ENCODE peak calls at places on chromosomes 6 and 20, in nine cellular contexts. O is ovary; B is NCI-H774; T is mucosa of gallbladder; U is NCI-H1417; F is stimulated activated naive CD4-positive, alpha-beta T cell; Q is endodermal cell; R is stimulated activated CD4-positive, alpha-beta T cell treated with anti-CD3 and anti-CD28 coated beads, Interleukin-1b, Interleukin-23, amount 100 ng/mL, for 24 hours; E is T-helper 1 cell. P is an unnamed sample.

GRCh38 chr6:31158863-31159855 is 770 bp downstream of the TCF19 start:
- DNase-seq in O (no peak), B (no peak), T (no peak), U (peak), F (no peak), Q (peak), R (peak), E (no peak), P (no peak)

GRCh38 chr6:127516676-127517273 is 2.4 kb downstream of the MTCL3 start:
- DNase-seq in O (no peak), B (peak), T (no peak), U (peak), F (no peak), Q (peak), R (peak), E (no peak), P (peak)

GRCh38 chr6:138986578-138986977 is 1.5 kb downstream of the REPS1 start:
- DNase-seq in O (no peak), B (no peak), T (no peak), U (peak), F (no peak), Q (no peak), R (no peak), E (no peak), P (no peak)

GRCh38 chr6:16551466-16551865 is 209.8 kb downstream of the ATXN1 start:
- DNase-seq in O (no peak), B (no peak), T (no peak), U (no peak), F (no peak), Q (no peak), R (no peak), E (no peak), P (no peak)

GRCh38 chr20:12255571-12255970 is 337.9 kb downstream of the BTBD3 start:
- DNase-seq in O (no peak), B (no peak), T (no peak), U (no peak), F (no peak), Q (no peak), R (no peak), E (no peak), P (no peak)

GRCh38 chr6:136226674-136227377 is 23.3 kb downstream of the MTFR2 start:
- DNase-seq in O (no peak), B (no peak), T (no peak), U (no peak), F (no peak), Q (no peak), R (no peak), E (no peak), P (no peak)

GRCh38 chr6:82251942-82252341 is 4.4 kb upstream of the IBTK start:
- DNase-seq in O (no peak), B (peak), T (no peak), U (peak), F (no peak), Q (no peak), R (no peak), E (no peak), P (no peak)

GRCh38 chr6:43804550-43805223 is 34.7 kb downstream of the VEGFA start:
- DNase-seq in O (no peak), B (peak), T (peak), U (no peak), F (no peak), Q (no peak), R (no peak), E (no peak), P (no peak)

GRCh38 chr6:24699521-24700359 is 19.2 kb downstream of the C6orf62 start:
- DNase-seq in O (no peak), B (no peak), T (no peak), U (no peak), F (no peak), Q (no peak), R (no peak), E (no peak), P (no peak)

GRCh38 chr6:26196846-26197683 is 109.8 kb downstream of the HFE start:
- DNase-seq in O (peak), B (peak), T (peak), U (peak), F (peak), Q (peak), R (no peak), E (peak), P (peak)

GRCh38 chr6:50663806-50664205 is 49.5 kb upstream of the TFAP2D start:
- DNase-seq in O (no peak), B (no peak), T (no peak), U (no peak), F (no peak), Q (no peak), R (no peak), E (no peak), P (no peak)

GRCh38 chr20:48930035-48930434 is 8.5 kb downstream of the ARFGEF2 start:
- DNase-seq in O (no peak), B (no peak), T (no peak), U (no peak), F (no peak), Q (no peak), R (no peak), E (no peak), P (no peak)

GRCh38 chr20:56380375-56380774 is 11.6 kb downstream of the AURKA start:
- DNase-seq in O (no peak), B (no peak), T (no peak), U (no peak), F (no peak), Q (no peak), R (no peak), E (no peak), P (no peak)

GRCh38 chr6:50849016-50849748 is 30.5 kb downstream of the TFAP2B start:
- DNase-seq in O (no peak), B (no peak), T (no peak), U (peak), F (no peak), Q (peak), R (no peak), E (no peak), P (no peak)

GRCh38 chr6:135974416-135974815 is 122.9 kb downstream of the PDE7B start:
- DNase-seq in O (no peak), B (no peak), T (no peak), U (peak), F (no peak), Q (no peak), R (no peak), E (no peak), P (no peak)

GRCh38 chr6:159152014-159152413 is 17.2 kb upstream of the FNDC1 start:
- DNase-seq in O (no peak), B (no peak), T (no peak), U (no peak), F (no peak), Q (no peak), R (no peak), E (no peak), P (no peak)

GRCh38 chr6:54681987-54682386 is 164.6 kb upstream of the FAM83B start:
- DNase-seq in O (no peak), B (no peak), T (no peak), U (no peak), F (no peak), Q (no peak), R (no peak), E (no peak), P (no peak)

GRCh38 chr20:35757098-35757705 is 14.6 kb upstream of the PHF20 start:
- DNase-seq in O (no peak), B (no peak), T (no peak), U (peak), F (no peak), Q (no peak), R (no peak), E (no peak), P (no peak)

GRCh38 chr6:7053125-7053784 is 54.5 kb upstream of the RREB1 start:
- DNase-seq in O (no peak), B (no peak), T (no peak), U (no peak), F (no peak), Q (peak), R (no peak), E (no peak), P (no peak)

GRCh38 chr6:120363429-120363828 is 970.9 kb downstream of the TBC1D32 start:
- DNase-seq in O (no peak), B (no peak), T (no peak), U (no peak), F (no peak), Q (peak), R (no peak), E (no peak), P (no peak)

GRCh38 chr6:148556415-148556814 is 190.4 kb upstream of the UST start:
- DNase-seq in O (no peak), B (no peak), T (no peak), U (no peak), F (no peak), Q (no peak), R (no peak), E (no peak), P (no peak)

GRCh38 chr20:37463726-37464125 is 57.3 kb upstream of the NNAT start:
- DNase-seq in O (no peak), B (no peak), T (no peak), U (no peak), F (no peak), Q (no peak), R (no peak), E (no peak), P (no peak)

GRCh38 chr20:2470432-2471193 is at the start of gene SNRPB:
- DNase-seq in O (peak), B (peak), T (peak), U (peak), F (peak), Q (peak), R (peak), E (peak), P (peak)

GRCh38 chr6:64012351-64013060 is 376.9 kb downstream of the PHF3 start:
- DNase-seq in O (no peak), B (peak), T (peak), U (peak), F (no peak), Q (peak), R (no peak), E (no peak), P (no peak)

GRCh38 chr6:153106021-153106420 is 25.1 kb downstream of the RGS17 start:
- DNase-seq in O (no peak), B (no peak), T (no peak), U (no peak), F (no peak), Q (no peak), R (no peak), E (no peak), P (no peak)

GRCh38 chr6:157714153-157714490 is 108.9 kb upstream of the SNX9 start:
- DNase-seq in O (no peak), B (no peak), T (no peak), U (no peak), F (no peak), Q (no peak), R (no peak), E (no peak), P (no peak)

GRCh38 chr20:38723069-38723981 is 961 bp upstream of the SLC32A1 start:
- DNase-seq in O (no peak), B (no peak), T (no peak), U (peak), F (no peak), Q (peak), R (no peak), E (no peak), P (no peak)

GRCh38 chr20:23159256-23159922 is 73.3 kb upstream of the CD93 start:
- DNase-seq in O (no peak), B (no peak), T (no peak), U (peak), F (no peak), Q (peak), R (no peak), E (no peak), P (no peak)

GRCh38 chr6:30156262-30156599 is 4.8 kb downstream of the TRIM10 start:
- DNase-seq in O (no peak), B (no peak), T (peak), U (no peak), F (no peak), Q (no peak), R (no peak), E (no peak), P (no peak)

GRCh38 chr6:135088818-135089809 is 34.5 kb upstream of the HBS1L start:
- DNase-seq in O (no peak), B (no peak), T (no peak), U (peak), F (no peak), Q (no peak), R (no peak), E (no peak), P (peak)

GRCh38 chr20:24965065-24965919 is 16.2 kb downstream of the CST7 start:
- DNase-seq in O (no peak), B (no peak), T (peak), U (no peak), F (no peak), Q (peak), R (no peak), E (no peak), P (no peak)

GRCh38 chr20:43752561-43753301 is 25.9 kb upstream of the GTSF1L start:
- DNase-seq in O (no peak), B (no peak), T (peak), U (no peak), F (no peak), Q (no peak), R (no peak), E (no peak), P (no peak)

GRCh38 chr20:6866741-6867140 is 99.3 kb downstream of the BMP2 start:
- DNase-seq in O (no peak), B (no peak), T (no peak), U (no peak), F (no peak), Q (no peak), R (no peak), E (no peak), P (no peak)

GRCh38 chr20:2133318-2134183 is 31.9 kb downstream of the STK35 start:
- DNase-seq in O (no peak), B (no peak), T (no peak), U (peak), F (no peak), Q (no peak), R (no peak), E (no peak), P (no peak)

GRCh38 chr20:34522969-34523871 is 7.0 kb downstream of the DYNLRB1 start:
- DNase-seq in O (no peak), B (no peak), T (peak), U (peak), F (peak), Q (peak), R (no peak), E (no peak), P (peak)

GRCh38 chr6:16097382-16098171 is 31.3 kb upstream of the MYLIP start:
- DNase-seq in O (no peak), B (no peak), T (no peak), U (no peak), F (no peak), Q (no peak), R (no peak), E (no peak), P (no peak)

GRCh38 chr6:37059344-37060194 is 54.1 kb downstream of the FGD2 start:
- DNase-seq in O (peak), B (no peak), T (peak), U (peak), F (no peak), Q (peak), R (no peak), E (no peak), P (no peak)

GRCh38 chr20:49924247-49924646 is 8.9 kb upstream of the SPATA2 start:
- DNase-seq in O (no peak), B (no peak), T (no peak), U (no peak), F (no peak), Q (no peak), R (no peak), E (no peak), P (no peak)

GRCh38 chr20:47796952-47797351 is 11.7 kb upstream of the SULF2 start:
- DNase-seq in O (no peak), B (no peak), T (no peak), U (no peak), F (no peak), Q (no peak), R (no peak), E (no peak), P (no peak)